ENCODE peak calls at places on chromosome 20, in five cellular contexts. D, K, U, F and Q are unnamed samples.

GRCh38 chr20:45834797-45835161 is 1.2 kb downstream of the SNX21 start:
- DNase-seq in F (no peak), U (no peak), D (no peak), K (no peak), Q (peak; percentile 67)

GRCh38 chr20:46709459-46710148 is at the start of gene SLC2A10:
- DNase-seq in K (peak; percentile 49), U (peak; percentile 71), D (peak; percentile 86), F (no peak), Q (peak; percentile 89)

GRCh38 chr20:41358230-41358629 is 8.4 kb downstream of the EMILIN3 start:
- DNase-seq in F (no peak), U (no peak), K (no peak), D (no peak), Q (no peak)

GRCh38 chr20:58229198-58229802 is 847 bp upstream of the ANKRD60 start:
- DNase-seq in U (no peak), D (no peak), F (no peak), K (no peak), Q (no peak)

GRCh38 chr20:20755227-20755626 is 42.8 kb upstream of the RALGAPA2 start:
- DNase-seq in D (no peak), K (no peak), F (no peak), U (no peak), Q (no peak)

GRCh38 chr20:24406761-24407550 is 62.5 kb upstream of the SYNDIG1 start:
- DNase-seq in F (no peak), D (no peak), K (no peak), U (no peak), Q (no peak)

GRCh38 chr20:30593572-30593971 is 663.9 kb upstream of the DEFB115 start:
- DNase-seq in D (no peak), F (no peak), U (no peak), K (no peak), Q (no peak)

GRCh38 chr20:33133616-33133941 is 34.4 kb upstream of the BPIFA2 start:
- DNase-seq in U (no peak), D (no peak), K (no peak), F (no peak), Q (no peak)

GRCh38 chr20:47792021-47792618 is 6.8 kb upstream of the SULF2 start:
- DNase-seq in D (peak; percentile 71), U (no peak), K (peak; percentile 46), F (peak; percentile 92), Q (peak; percentile 78)

GRCh38 chr20:23585449-23585807 is 17.1 kb upstream of the CST9L start:
- DNase-seq in U (no peak), F (no peak), K (no peak), D (peak; percentile 3), Q (no peak)

GRCh38 chr20:61991476-61991875 is 74.2 kb downstream of the TAF4 start:
- DNase-seq in D (no peak), U (no peak), F (no peak), K (no peak), Q (peak; percentile 11)

GRCh38 chr20:5596401-5597193 is 153.6 kb upstream of the SHLD1 start:
- DNase-seq in U (no peak), D (no peak), K (no peak), F (no peak), Q (no peak)

GRCh38 chr20:25269057-25269832 is 21.4 kb downstream of the PYGB start:
- DNase-seq in K (no peak), U (no peak), F (no peak), D (no peak), Q (no peak)

GRCh38 chr20:44080646-44081267 is 106.2 kb downstream of the JPH2 start:
- DNase-seq in D (peak; percentile 84), F (no peak), K (peak; percentile 67), U (peak; percentile 80), Q (peak; percentile 66)
- TF ChIP-seq CTCF in D (peak; percentile 99), F (peak; percentile 92), K (peak; percentile 99), U (peak; percentile 94), Q (peak; percentile 99)

DNA sequence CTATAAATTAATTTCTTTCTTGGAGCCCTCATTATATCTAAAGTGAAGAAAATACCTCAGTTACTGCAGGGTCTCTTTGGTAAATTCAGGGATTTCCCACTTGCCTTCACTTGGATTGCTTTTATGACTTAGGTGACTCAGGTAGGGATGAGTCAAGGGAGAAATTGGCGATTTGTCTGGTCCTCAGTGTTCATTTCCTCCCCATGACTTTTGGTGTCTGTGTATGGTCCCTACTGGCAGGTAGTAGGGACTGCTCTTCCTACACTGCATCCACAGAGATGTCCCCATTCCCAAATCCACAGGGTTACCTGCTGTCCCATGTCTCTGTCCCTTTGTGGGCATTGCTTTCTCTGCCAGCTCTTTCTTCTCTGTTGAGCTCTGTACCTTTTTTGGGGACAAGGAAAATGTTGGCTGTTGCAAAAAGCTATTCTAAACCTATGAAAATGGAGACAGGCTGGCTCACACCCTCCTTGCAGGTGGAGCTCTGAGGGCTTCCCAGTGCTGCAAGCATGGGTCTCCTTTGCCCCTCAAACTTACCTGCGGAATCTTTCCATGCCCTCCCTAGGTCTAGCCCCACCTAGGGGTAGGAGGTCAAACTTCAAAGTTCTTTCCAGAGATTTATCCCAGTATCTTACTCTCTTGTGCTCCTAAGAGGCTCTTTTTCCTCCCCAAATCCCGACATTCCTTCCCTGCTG is 211.9 kb downstream of the ZNF217 start:
- DNase-seq in U (no peak), D (no peak), F (no peak), K (no peak), Q (no peak)
- TF ChIP-seq CTCF in U (no peak), D (no peak), F (no peak), K (no peak), Q (no peak)

DNA sequence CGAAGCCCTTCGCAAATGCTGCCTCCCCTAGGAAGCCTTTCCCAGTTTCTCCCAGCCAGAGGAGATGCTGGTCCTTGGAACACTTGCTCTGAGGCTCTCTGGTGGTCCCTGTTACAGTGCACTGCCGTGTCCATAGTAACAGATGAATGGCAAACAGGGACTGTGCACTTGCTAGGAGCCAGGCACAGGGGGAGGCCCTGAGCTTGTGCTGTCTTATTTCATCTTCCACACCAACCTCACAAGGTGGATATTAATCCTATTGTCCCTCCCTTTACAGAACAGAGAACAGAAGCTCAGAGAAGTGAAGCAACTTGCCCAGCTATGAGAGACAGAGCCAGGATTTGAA is 19.0 kb downstream of the SRC start:
- DNase-seq in U (no peak), D (no peak), F (no peak), K (no peak), Q (no peak)
- TF ChIP-seq CTCF in U (no peak), D (no peak), F (no peak), K (no peak), Q (no peak)

GRCh38 chr20:63579017-63579705 is 5.1 kb upstream of the HELZ2 start:
- DNase-seq in K (no peak), F (no peak), D (no peak), U (no peak), Q (no peak)

GRCh38 chr20:63577317-63577894 is 3.4 kb upstream of the HELZ2 start:
- DNase-seq in U (no peak), D (no peak), K (no peak), F (no peak), Q (peak; percentile 83)

GRCh38 chr20:63582382-63583063 is 8.5 kb upstream of the HELZ2 start:
- DNase-seq in F (no peak), D (no peak), U (no peak), K (no peak), Q (no peak)

GRCh38 chr20:63578224-63579016 is 4.4 kb upstream of the HELZ2 start:
- DNase-seq in U (no peak), F (no peak), D (no peak), K (no peak), Q (no peak)

DNA sequence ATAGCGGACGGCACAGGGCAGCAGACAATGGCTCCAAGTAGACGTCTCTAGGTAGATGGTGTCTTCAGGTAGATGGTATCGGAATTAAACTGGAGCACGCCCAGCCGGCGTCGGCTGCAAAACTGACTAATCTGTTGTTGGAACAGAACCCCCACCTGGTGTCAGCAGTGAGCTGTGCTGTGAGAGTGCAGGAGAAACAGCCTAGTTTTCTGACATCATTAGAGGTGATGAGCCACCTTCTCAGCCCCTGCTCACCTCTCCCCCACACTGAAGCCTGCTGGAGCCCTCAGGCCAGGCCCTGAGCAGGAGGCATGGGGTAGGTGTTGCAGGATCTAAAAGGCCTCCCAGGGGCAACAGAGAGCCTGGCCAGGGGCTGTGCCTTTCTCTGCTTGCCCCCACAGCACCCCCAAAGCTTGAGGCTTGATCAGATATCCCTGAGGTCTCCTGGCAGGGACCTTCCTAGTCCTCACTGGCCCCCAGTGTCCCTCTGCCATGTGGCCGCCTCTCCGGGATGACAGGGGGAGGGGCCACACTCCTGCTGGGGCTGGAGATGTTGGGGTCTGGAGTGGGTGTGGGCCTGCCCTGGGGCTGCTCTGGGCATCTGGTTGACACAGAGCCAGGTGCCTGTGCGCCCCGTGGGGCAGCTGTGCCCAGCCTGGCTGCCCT is 6.9 kb upstream of the HELZ2 start:
- DNase-seq in K (peak; percentile 67), F (peak; percentile 13), U (peak; percentile 44), D (peak; percentile 58), Q (no peak)
- TF ChIP-seq CTCF in K (peak; percentile 28), F (peak; percentile 72), U (peak; percentile 48), D (peak; percentile 42), Q (peak; percentile 30)

DNA sequence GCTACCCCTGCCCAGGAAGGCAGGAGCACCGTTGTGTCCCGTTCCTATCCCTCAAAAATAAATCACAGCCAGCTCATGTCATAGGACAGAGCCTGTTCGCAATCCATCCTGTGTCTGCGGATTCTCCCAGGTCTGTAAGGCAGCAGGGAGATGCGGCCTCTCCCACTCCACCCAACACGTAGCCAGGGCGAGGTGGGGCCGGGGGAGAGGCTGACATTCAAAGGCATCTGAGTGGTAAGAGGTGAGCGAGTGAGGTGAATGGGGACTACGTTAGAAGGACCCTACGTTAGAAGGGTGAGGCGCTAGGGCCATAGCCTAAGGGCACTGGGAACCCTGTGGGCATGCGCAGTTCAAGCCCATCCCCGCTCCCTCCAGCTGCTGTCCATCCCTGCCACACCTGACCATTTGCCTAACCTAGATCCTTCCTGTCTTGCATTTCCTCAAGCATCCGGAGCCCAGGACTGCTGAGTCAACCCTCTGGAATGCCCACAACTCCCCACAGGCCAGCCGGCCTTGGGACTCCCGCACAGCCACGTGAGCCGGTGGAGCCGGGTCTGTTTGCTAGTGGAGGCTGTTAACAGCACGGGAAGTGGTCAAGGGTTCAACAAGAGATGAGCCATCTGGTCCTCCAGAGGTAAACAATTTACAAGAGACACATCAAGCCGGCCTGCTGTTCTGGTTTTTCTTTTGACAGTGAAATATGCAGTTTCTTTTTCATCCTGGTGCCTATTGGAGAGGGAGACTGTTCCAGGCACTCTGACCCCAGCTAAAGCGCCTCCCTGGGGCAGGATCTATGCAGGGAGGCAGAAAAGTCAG is 45.9 kb downstream of the RIPOR3 start:
- DNase-seq in U (peak; percentile 60), F (peak; percentile 87), K (peak; percentile 86), D (peak; percentile 97), Q (peak; percentile 96)
- TF ChIP-seq CTCF in U (no peak), F (no peak), K (no peak), D (no peak), Q (no peak)

DNA sequence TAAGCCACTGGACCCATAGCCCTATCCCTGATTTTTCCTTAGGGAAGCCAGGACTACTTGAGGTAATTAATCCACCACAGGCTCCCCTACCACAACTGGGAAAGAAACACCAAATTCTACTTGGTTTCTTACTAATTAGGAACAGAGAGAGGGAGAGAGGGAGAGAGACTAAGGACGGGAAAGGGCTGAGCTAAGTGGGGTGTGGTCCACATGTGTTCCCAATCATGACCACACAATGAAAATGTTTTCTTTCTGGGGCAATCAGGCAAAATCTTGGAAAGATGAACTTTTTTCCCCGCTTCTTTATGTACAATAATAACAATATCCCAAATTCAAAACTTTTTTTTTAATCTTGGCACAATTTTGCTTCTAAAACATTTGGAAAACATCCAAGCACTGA is 734.5 kb downstream of the MAFB start:
- DNase-seq in F (no peak), U (no peak), K (no peak), D (no peak), Q (no peak)
- TF ChIP-seq CTCF in F (no peak), U (no peak), K (no peak), D (no peak), Q (no peak)